ENCODE peak calls at places on chromosomes 16 and 17, in ten cellular contexts. L is DND-41; K is lower lobe of right lung; X is transverse colon; C is lung; T is heart right ventricle; D is tibial artery; S is ovary; M is CD4-positive, alpha-beta T cell; R is colonic mucosa. Z is an unnamed sample.

GRCh38 chr16:13041646-13042045 is 140.2 kb downstream of the SHISA9 start:
- DNase-seq in L (no peak), K (no peak), X (no peak), C (no peak), T (no peak), D (no peak), S (no peak), M (no peak), R (no peak), Z (no peak)

GRCh38 chr16:69724981-69725479 is 1.3 kb downstream of the NQO1 start:
- DNase-seq in L (no peak), K (no peak), X (no peak), C (no peak), T (no peak), D (peak), S (no peak), M (no peak), R (no peak), Z (peak)

GRCh38 chr16:17417740-17418139 is 53.0 kb downstream of the XYLT1 start:
- DNase-seq in L (no peak), K (no peak), X (peak), C (no peak), T (no peak), D (no peak), S (no peak), M (no peak), R (peak), Z (no peak)

GRCh38 chr17:1769826-1770477 is 8.1 kb downstream of the SERPINF1 start:
- DNase-seq in L (peak), K (no peak), X (no peak), C (no peak), T (no peak), D (no peak), S (no peak), M (no peak), R (no peak), Z (no peak)

GRCh38 chr16:85430523-85431381 is 182.4 kb upstream of the GSE1 start:
- DNase-seq in L (peak), K (peak), X (peak), C (no peak), T (no peak), D (no peak), S (peak), M (no peak), R (peak), Z (peak)

GRCh38 chr16:81469710-81470481 is 25.3 kb downstream of the CMIP start:
- DNase-seq in L (peak), K (peak), X (no peak), C (no peak), T (peak), D (no peak), S (no peak), M (peak), R (no peak), Z (peak)

GRCh38 chr16:56841233-56841632 is 23.8 kb upstream of the SLC12A3 start:
- DNase-seq in L (no peak), K (no peak), X (no peak), C (no peak), T (no peak), D (peak), S (no peak), M (no peak), R (no peak), Z (no peak)

GRCh38 chr16:75329933-75330332 is 78.5 kb upstream of the BCAR1 start:
- DNase-seq in L (no peak), K (no peak), X (no peak), C (no peak), T (no peak), D (no peak), S (no peak), M (no peak), R (no peak), Z (no peak)

GRCh38 chr17:74737299-74738050 is 419 bp downstream of the RAB37 start:
- DNase-seq in L (peak), K (no peak), X (peak), C (no peak), T (no peak), D (no peak), S (no peak), M (no peak), R (no peak), Z (peak)

GRCh38 chr17:9907883-9908648 is 3.0 kb upstream of the RCVRN start:
- DNase-seq in L (no peak), K (no peak), X (no peak), C (no peak), T (no peak), D (no peak), S (no peak), M (no peak), R (no peak), Z (peak)

GRCh38 chr17:50169121-50169764 is 3.4 kb downstream of the SGCA start:
- DNase-seq in L (peak), K (peak), X (peak), C (peak), T (peak), D (no peak), S (no peak), M (peak), R (no peak), Z (peak)

GRCh38 chr17:30449480-30449879 is 27.7 kb upstream of the GOSR1 start:
- DNase-seq in L (no peak), K (no peak), X (no peak), C (no peak), T (no peak), D (peak), S (peak), M (no peak), R (no peak), Z (no peak)

GRCh38 chr17:17205368-17206148 is 575 bp downstream of the PLD6 start:
- DNase-seq in L (peak), K (peak), X (peak), C (peak), T (peak), D (peak), S (peak), M (peak), R (peak), Z (peak)

GRCh38 chr16:311725-312124 is 28.8 kb downstream of the PDIA2 start:
- DNase-seq in L (no peak), K (no peak), X (no peak), C (no peak), T (no peak), D (no peak), S (no peak), M (no peak), R (no peak), Z (peak)

GRCh38 chr16:80034948-80035700 is 434.6 kb upstream of the MAF start:
- DNase-seq in L (no peak), K (no peak), X (no peak), C (no peak), T (no peak), D (no peak), S (no peak), M (no peak), R (no peak), Z (no peak)

GRCh38 chr17:76529224-76529642 is 8.3 kb downstream of the CYGB start:
- DNase-seq in L (no peak), K (peak), X (peak), C (peak), T (peak), D (peak), S (peak), M (no peak), R (peak), Z (no peak)

GRCh38 chr17:78537217-78537860 is 39.9 kb downstream of the DNAH17 start:
- DNase-seq in L (no peak), K (no peak), X (no peak), C (no peak), T (no peak), D (no peak), S (no peak), M (no peak), R (no peak), Z (peak)

GRCh38 chr17:42477173-42477572 is 18.5 kb downstream of the ATP6V0A1 start:
- DNase-seq in L (no peak), K (no peak), X (no peak), C (no peak), T (no peak), D (no peak), S (no peak), M (no peak), R (no peak), Z (no peak)

GRCh38 chr17:42475853-42476252 is 17.2 kb downstream of the ATP6V0A1 start:
- DNase-seq in L (no peak), K (no peak), X (no peak), C (no peak), T (no peak), D (no peak), S (no peak), M (no peak), R (no peak), Z (no peak)

GRCh38 chr17:42472709-42473521 is 14.2 kb downstream of the ATP6V0A1 start:
- DNase-seq in L (no peak), K (no peak), X (no peak), C (peak), T (no peak), D (no peak), S (no peak), M (no peak), R (no peak), Z (no peak)

GRCh38 chr17:42475121-42475520 is 16.4 kb downstream of the ATP6V0A1 start:
- DNase-seq in L (no peak), K (no peak), X (no peak), C (no peak), T (no peak), D (no peak), S (no peak), M (no peak), R (no peak), Z (no peak)

DNA sequence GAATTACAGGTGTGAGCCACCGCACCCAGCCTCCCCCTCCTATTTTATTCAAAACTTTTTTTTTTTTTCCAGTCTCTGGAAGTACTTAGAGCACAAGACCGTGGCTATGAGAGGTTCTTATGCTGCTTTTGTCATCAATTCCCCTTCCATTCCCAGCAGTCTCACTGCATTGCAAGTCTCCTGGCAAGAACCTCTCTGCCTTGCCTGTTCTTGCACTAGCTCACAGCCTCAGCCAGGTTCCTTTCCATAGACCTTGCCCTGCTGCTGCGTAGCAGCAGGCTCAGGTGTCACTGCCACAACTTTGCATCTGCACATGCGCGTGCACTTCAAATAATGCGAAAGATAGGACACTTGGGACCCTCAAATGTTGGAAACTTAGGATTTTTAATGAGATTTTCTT is 15.6 kb downstream of the ATP6V0A1 start:
- DNase-seq in L (no peak), K (no peak), X (no peak), C (no peak), T (no peak), D (no peak), S (no peak), M (no peak), R (no peak), Z (no peak)
- H3K27ac ChIP-seq in L (no peak), K (peak), X (no peak), C (no peak), T (no peak), D (no peak), S (no peak), M (no peak), R (no peak), Z (no peak)

DNA sequence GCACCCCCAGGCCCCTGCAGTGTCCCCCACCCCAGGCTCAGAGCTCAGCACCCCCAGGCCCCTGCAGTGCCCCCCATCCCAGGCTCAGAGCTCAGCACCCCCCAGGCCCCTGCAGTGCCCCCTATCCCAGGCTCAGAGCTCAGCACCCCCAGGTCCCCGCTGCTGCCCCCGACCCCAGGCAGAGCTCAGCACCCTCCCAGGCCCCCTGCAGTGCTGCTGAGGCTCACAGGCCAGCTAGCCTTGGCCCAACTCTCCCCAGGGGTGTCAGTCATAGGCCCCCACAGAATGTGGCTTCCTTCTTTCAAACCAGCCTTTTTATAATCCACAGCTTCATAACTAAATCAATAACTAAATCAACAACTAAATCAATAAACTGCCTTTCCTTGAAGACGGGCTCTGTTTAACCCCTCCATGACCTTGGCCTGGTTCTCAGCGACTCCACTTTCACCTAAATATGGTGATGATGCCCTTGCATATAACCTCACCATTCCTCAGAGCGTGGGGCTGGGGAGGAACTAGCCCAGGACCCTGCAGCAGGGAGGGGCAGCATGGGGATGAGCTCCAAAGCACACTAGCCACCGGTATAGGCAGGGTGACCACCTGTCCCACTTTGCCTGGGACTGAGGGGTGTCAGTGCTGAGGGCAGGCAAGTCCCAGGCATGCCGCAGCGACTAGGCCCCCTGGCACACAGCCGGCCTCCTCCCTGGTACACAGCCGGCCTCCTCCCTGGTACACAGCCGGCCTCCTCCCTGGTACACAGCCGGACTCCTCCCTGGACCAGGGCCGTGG is 5.0 kb downstream of the NOTUM start:
- DNase-seq in L (no peak), K (no peak), X (no peak), C (no peak), T (no peak), D (no peak), S (no peak), M (no peak), R (no peak), Z (no peak)
- H3K27ac ChIP-seq in L (no peak), K (no peak), X (no peak), C (no peak), T (no peak), D (no peak), S (no peak), M (no peak), R (no peak), Z (no peak)

GRCh38 chr16:22355487-22355908 is 18.9 kb downstream of the CDR2 start:
- DNase-seq in L (no peak), K (no peak), X (no peak), C (no peak), T (no peak), D (no peak), S (no peak), M (no peak), R (no peak), Z (no peak)

GRCh38 chr16:22353933-22354541 is 20.4 kb downstream of the CDR2 start:
- DNase-seq in L (no peak), K (no peak), X (no peak), C (no peak), T (no peak), D (no peak), S (no peak), M (no peak), R (no peak), Z (no peak)

GRCh38 chr16:22352726-22353125 is 21.7 kb downstream of the CDR2 start:
- DNase-seq in L (no peak), K (no peak), X (no peak), C (no peak), T (no peak), D (no peak), S (no peak), M (no peak), R (no peak), Z (no peak)

GRCh38 chr16:22352119-22352518 is 22.3 kb downstream of the CDR2 start:
- DNase-seq in L (no peak), K (no peak), X (no peak), C (no peak), T (no peak), D (no peak), S (no peak), M (no peak), R (no peak), Z (no peak)

DNA sequence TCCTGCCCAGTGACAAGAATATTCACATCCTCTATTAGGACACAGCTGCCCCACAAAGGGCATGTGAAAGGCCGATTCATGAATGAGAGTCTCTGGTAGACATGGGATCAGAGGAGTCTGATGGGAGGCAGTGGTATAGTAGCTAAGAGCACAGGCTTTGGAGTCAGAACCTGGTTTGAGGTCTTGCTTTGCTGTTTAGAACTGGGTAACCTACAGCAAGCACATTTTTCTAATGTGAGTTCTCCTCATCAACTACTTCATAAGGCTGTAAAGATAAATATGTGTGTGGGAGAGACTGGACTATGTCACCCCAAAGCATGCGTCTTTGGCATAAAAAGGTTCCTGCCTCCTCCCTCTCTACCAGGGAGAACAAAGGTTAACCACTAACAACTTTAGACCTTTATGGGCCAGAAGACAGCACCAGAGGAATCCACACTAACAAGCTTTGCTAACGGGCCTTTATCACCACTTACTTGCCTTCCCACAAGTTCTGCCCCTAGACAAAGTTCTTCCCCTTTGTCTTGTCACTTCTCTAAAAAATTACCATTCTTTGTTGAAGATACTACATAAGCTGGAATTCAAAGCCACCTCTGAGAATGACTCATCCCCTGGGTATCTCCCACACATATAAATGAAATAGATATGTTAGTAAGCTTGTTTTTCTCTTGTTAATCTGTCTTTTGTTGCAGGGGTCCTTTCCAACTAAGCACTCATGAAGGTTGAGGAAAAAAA is 21.1 kb downstream of the CDR2 start:
- DNase-seq in L (no peak), K (no peak), X (peak), C (no peak), T (no peak), D (no peak), S (no peak), M (no peak), R (peak), Z (no peak)
- H3K27ac ChIP-seq in L (no peak), K (no peak), X (peak), C (no peak), T (no peak), D (no peak), S (no peak), M (peak), R (peak), Z (peak)

GRCh38 chr17:73348824-73349095 is 37.0 kb upstream of the CDC42EP4 start:
- DNase-seq in L (no peak), K (no peak), X (no peak), C (no peak), T (no peak), D (no peak), S (no peak), M (no peak), R (no peak), Z (no peak)
- H3K27ac ChIP-seq in L (no peak), K (no peak), X (peak), C (no peak), T (no peak), D (no peak), S (peak), M (no peak), R (peak), Z (no peak)

GRCh38 chr16:72995151-72995881 is 52.6 kb downstream of the ZFHX3 start:
- DNase-seq in L (peak), K (peak), X (peak), C (no peak), T (no peak), D (peak), S (no peak), M (no peak), R (peak), Z (no peak)
- H3K27ac ChIP-seq in L (no peak), K (peak), X (peak), C (no peak), T (no peak), D (peak), S (no peak), M (no peak), R (no peak), Z (no peak)